ENCODE peak calls at places on chromosomes 2 and 18, in four cellular contexts. X, W, H and J are unnamed samples.

GRCh38 chr2:38384344-38384743 is 7.3 kb upstream of the ATL2 start:
- DNase-seq in X (no peak), W (no peak), H (peak), J (no peak)

GRCh38 chr2:67733517-67733916 is 329.3 kb downstream of the C1D start:
- DNase-seq in X (no peak), W (peak), H (peak), J (no peak)

GRCh38 chr2:71220743-71221142 is 6.2 kb downstream of the PAIP2B start:
- DNase-seq in X (no peak), W (no peak), H (no peak), J (no peak)

GRCh38 chr18:37322497-37323035 is 243.0 kb downstream of the CELF4 start:
- DNase-seq in X (no peak), W (peak), H (peak), J (peak)

GRCh38 chr2:216664593-216665034 is 30.7 kb downstream of the IGFBP5 start:
- DNase-seq in X (no peak), W (no peak), H (peak), J (no peak)

GRCh38 chr2:113309655-113310387 is 31.1 kb upstream of the PAX8 start:
- DNase-seq in X (no peak), W (no peak), H (no peak), J (peak)

GRCh38 chr2:71150082-71150816 is 19.8 kb downstream of the MPHOSPH10 start:
- DNase-seq in X (no peak), W (no peak), H (no peak), J (no peak)

GRCh38 chr2:65464604-65465003 is 32.2 kb upstream of the SPRED2 start:
- DNase-seq in X (no peak), W (peak), H (no peak), J (peak)

GRCh38 chr2:62654423-62654791 is 51.1 kb upstream of the EHBP1 start:
- DNase-seq in X (no peak), W (no peak), H (no peak), J (peak)

GRCh38 chr2:1892529-1893250 is 148.4 kb upstream of the PXDN start:
- DNase-seq in X (no peak), W (no peak), H (no peak), J (no peak)

GRCh38 chr18:35137632-35138031 is 96.4 kb downstream of the MAPRE2 start:
- DNase-seq in X (no peak), W (no peak), H (no peak), J (no peak)

GRCh38 chr18:62294073-62294472 is 31.0 kb upstream of the TNFRSF11A start:
- DNase-seq in X (no peak), W (no peak), H (no peak), J (no peak)

GRCh38 chr2:105328281-105329196 is 996 bp downstream of the TGFBRAP1 start:
- DNase-seq in X (no peak), W (peak), H (peak), J (peak)

GRCh38 chr2:239305771-239306170 is 95.0 kb downstream of the HDAC4 start:
- DNase-seq in X (peak), W (no peak), H (no peak), J (no peak)

GRCh38 chr2:203484266-203485112 is 50.6 kb downstream of the RAPH1 start:
- DNase-seq in X (no peak), W (peak), H (peak), J (peak)

GRCh38 chr2:181163139-181163538 is 182.7 kb downstream of the UBE2E3 start:
- DNase-seq in X (no peak), W (no peak), H (no peak), J (no peak)

GRCh38 chr18:46182633-46183401 is 78.6 kb downstream of the HAUS1 start:
- DNase-seq in X (no peak), W (peak), H (peak), J (no peak)

GRCh38 chr2:227415538-227416424 is 28.0 kb upstream of the SCYGR1 start:
- DNase-seq in X (no peak), W (peak), H (peak), J (peak)

GRCh38 chr2:122078451-122078850 is 323.0 kb downstream of the TSN start:
- DNase-seq in X (no peak), W (no peak), H (peak), J (no peak)

GRCh38 chr2:19046986-19047780 is 311.2 kb downstream of the OSR1 start:
- DNase-seq in X (no peak), W (peak), H (peak), J (peak)

GRCh38 chr2:45823723-45824206 is 172.3 kb downstream of the PRKCE start:
- DNase-seq in X (peak), W (peak), H (peak), J (peak)

GRCh38 chr2:111701266-111701665 is 182.7 kb downstream of the ANAPC1 start:
- DNase-seq in X (peak), W (no peak), H (no peak), J (no peak)

GRCh38 chr2:185219981-185220380 is 518.6 kb upstream of the FSIP2 start:
- DNase-seq in X (no peak), W (no peak), H (peak), J (no peak)

GRCh38 chr2:153739394-153739793 is 132.3 kb upstream of the GALNT13 start:
- DNase-seq in X (no peak), W (no peak), H (no peak), J (no peak)

GRCh38 chr2:2779727-2780126 is 448.7 kb upstream of the MYT1L start:
- DNase-seq in X (no peak), W (no peak), H (no peak), J (no peak)

GRCh38 chr2:223093436-223093839 is 41.4 kb downstream of the KCNE4 start:
- DNase-seq in X (peak), W (peak), H (peak), J (peak)

DNA sequence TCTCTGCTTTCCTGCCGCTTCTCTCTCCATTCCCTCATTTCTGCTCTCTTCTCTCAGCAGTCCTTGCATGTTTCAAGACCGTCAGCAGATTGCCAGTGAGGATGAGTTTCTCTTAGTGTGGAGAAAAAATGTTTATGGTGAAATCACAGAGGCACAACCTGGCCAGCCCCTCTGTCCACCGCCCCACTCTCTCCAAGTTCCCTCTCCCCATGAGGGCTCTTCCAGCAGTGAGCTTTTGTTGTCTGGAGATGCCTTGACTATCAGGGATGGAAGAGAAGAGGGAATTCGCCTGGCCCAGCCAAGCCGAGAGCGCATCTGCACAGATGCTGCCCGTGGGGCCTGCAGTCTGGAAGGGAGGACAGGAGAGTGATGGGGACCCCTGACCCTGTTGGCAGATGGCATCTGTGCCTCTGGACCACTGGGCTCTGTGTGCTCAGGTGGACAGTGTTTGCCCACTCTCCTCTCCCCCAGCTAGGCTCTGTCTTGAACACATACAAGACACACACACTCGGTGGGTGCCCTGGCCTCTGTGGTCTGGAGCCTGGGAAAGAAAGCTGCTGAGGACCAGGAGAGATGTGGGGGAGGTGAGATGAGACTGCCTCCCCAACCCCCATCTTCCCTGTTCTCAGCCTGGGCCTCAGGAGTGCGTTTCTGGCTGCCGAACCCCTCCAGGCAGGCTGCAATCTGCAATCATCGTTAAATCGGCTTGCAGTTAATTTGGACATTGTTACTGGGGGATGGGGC is 4.4 kb downstream of the ITM2C start:
- DNase-seq in X (no peak), W (no peak), H (no peak), J (peak)
- H3K4me3 ChIP-seq in X (no peak), W (no peak), H (no peak), J (no peak)

GRCh38 chr2:166610180-166610919 is 116.3 kb upstream of the SCN7A start:
- DNase-seq in X (no peak), W (no peak), H (no peak), J (peak)

GRCh38 chr2:166614027-166614426 is 120.0 kb upstream of the SCN7A start:
- DNase-seq in X (no peak), W (no peak), H (no peak), J (no peak)

GRCh38 chr2:166612214-166612613 is 118.2 kb upstream of the SCN7A start:
- DNase-seq in X (no peak), W (no peak), H (no peak), J (no peak)

GRCh38 chr2:166613226-166613625 is 119.2 kb upstream of the SCN7A start:
- DNase-seq in X (no peak), W (no peak), H (no peak), J (no peak)

GRCh38 chr2:166609183-166609959 is 115.3 kb upstream of the SCN7A start:
- DNase-seq in X (no peak), W (no peak), H (no peak), J (no peak)
- TF ChIP-seq CTCF in X (no peak), W (no peak), H (no peak), J (no peak)

GRCh38 chr2:132009177-132009873 is 152.4 kb downstream of the ANKRD30BL start:
- DNase-seq in X (no peak), W (no peak), H (no peak), J (no peak)
- H3K4me3 ChIP-seq in X (peak), W (no peak), H (no peak), J (no peak)

GRCh38 chr2:188132385-188132784 is 159.3 kb upstream of the GULP1 start:
- DNase-seq in X (no peak), W (no peak), H (peak), J (no peak)

GRCh38 chr2:188129677-188130076 is 162.0 kb upstream of the GULP1 start:
- DNase-seq in X (no peak), W (no peak), H (no peak), J (no peak)

GRCh38 chr2:188131281-188131680 is 160.4 kb upstream of the GULP1 start:
- DNase-seq in X (no peak), W (no peak), H (no peak), J (no peak)

GRCh38 chr2:188134241-188134640 is 157.4 kb upstream of the GULP1 start:
- DNase-seq in X (no peak), W (no peak), H (no peak), J (no peak)

DNA sequence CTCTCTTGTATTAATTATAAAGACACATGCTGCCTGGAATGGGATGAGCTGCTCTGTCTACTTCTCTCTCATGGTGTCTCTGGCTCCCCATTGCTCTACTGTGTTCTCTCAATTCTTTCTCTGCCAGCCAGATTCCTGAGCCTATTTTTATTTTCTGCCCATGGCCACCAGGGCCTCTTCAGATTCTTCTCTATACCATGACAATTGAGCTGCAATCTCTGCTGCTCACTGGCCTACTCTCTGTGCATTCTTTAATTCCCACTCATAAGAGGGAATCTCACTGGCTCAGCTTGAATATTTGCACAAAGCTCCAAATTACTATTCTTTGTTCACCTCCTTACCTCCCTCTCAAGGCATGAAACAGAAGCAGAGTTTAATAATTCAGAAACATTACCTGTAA is 161.4 kb upstream of the GULP1 start:
- DNase-seq in X (no peak), W (no peak), H (no peak), J (no peak)
- TF ChIP-seq CTCF in X (no peak), W (no peak), H (no peak), J (no peak)